ENCODE peak calls at places on chromosomes 12 and 14, in five cellular contexts. M, Z, F, U and D are unnamed samples.

GRCh38 chr14:50362791-50363733 is 33.6 kb downstream of the CDKL1 start:
- DNase-seq in M (no peak), Z (no peak), F (no peak), U (peak), D (no peak)

GRCh38 chr12:104213952-104214351 is 1.6 kb upstream of the TXNRD1 start:
- DNase-seq in M (peak), Z (no peak), F (no peak), U (no peak), D (no peak)

GRCh38 chr14:20469890-20470858 is 968 bp downstream of the PNP start:
- DNase-seq in M (peak), Z (peak), F (no peak), U (peak), D (peak)

GRCh38 chr14:93732524-93732923 is 55.8 kb downstream of the PRIMA1 start:
- DNase-seq in M (no peak), Z (no peak), F (no peak), U (no peak), D (no peak)

GRCh38 chr14:44833376-44833775 is 128.4 kb downstream of the KLHL28 start:
- DNase-seq in M (peak), Z (no peak), F (no peak), U (no peak), D (no peak)

GRCh38 chr14:47040490-47040889 is 388.9 kb upstream of the RPL10L start:
- DNase-seq in M (peak), Z (no peak), F (no peak), U (no peak), D (no peak)

GRCh38 chr12:88924162-88924561 is 343.9 kb upstream of the KITLG start:
- DNase-seq in M (peak), Z (no peak), F (no peak), U (no peak), D (no peak)

GRCh38 chr14:63949696-63950095 is 96.9 kb downstream of the SYNE2 start:
- DNase-seq in M (no peak), Z (no peak), F (no peak), U (no peak), D (no peak)

GRCh38 chr12:58067610-58068387 is 126.4 kb downstream of the ATP23 start:
- DNase-seq in M (peak), Z (no peak), F (no peak), U (no peak), D (no peak)

GRCh38 chr14:94001501-94002396 is 4.6 kb downstream of the CCDC197 start:
- DNase-seq in M (peak), Z (no peak), F (no peak), U (peak), D (no peak)

GRCh38 chr12:15856097-15856982 is 25.8 kb upstream of the STRAP start:
- DNase-seq in M (peak), Z (no peak), F (no peak), U (peak), D (no peak)

GRCh38 chr12:1779783-1780182 is 40.6 kb upstream of the LRTM2 start:
- DNase-seq in M (no peak), Z (no peak), F (no peak), U (no peak), D (no peak)

GRCh38 chr12:100553851-100554404 is 19.6 kb upstream of the GAS2L3 start:
- DNase-seq in M (no peak), Z (no peak), F (no peak), U (no peak), D (no peak)

GRCh38 chr12:88577537-88577936 is 2.7 kb downstream of the KITLG start:
- DNase-seq in M (peak), Z (no peak), F (no peak), U (no peak), D (no peak)

GRCh38 chr12:131222271-131223139 is 268.8 kb downstream of the ADGRD1 start:
- DNase-seq in M (no peak), Z (peak), F (no peak), U (no peak), D (no peak)

GRCh38 chr14:65229431-65230286 is 127.3 kb upstream of the MAX start:
- DNase-seq in M (no peak), Z (no peak), F (no peak), U (peak), D (no peak)

GRCh38 chr12:102769323-102769916 is 147.6 kb downstream of the PAH start:
- DNase-seq in M (peak), Z (no peak), F (no peak), U (peak), D (no peak)

GRCh38 chr12:40969796-40970195 is 218.3 kb upstream of the PDZRN4 start:
- DNase-seq in M (no peak), Z (no peak), F (no peak), U (no peak), D (no peak)

GRCh38 chr12:6752931-6753771 is at the start of gene MLF2:
- DNase-seq in M (peak), Z (peak), F (peak), U (peak), D (peak)

GRCh38 chr14:81187832-81188522 is 32.8 kb downstream of the GTF2A1 start:
- DNase-seq in M (no peak), Z (no peak), F (no peak), U (no peak), D (no peak)

GRCh38 chr12:53892760-53893159 is 45.9 kb upstream of the HOXC13 start:
- DNase-seq in M (no peak), Z (no peak), F (no peak), U (no peak), D (no peak)

GRCh38 chr12:52867636-52868035 is 18.8 kb upstream of the KRT78 start:
- DNase-seq in M (no peak), Z (peak), F (no peak), U (peak), D (no peak)

GRCh38 chr14:103736546-103737431 is 21.2 kb downstream of the ZFYVE21 start:
- DNase-seq in M (no peak), Z (peak), F (no peak), U (no peak), D (no peak)

GRCh38 chr14:103442288-103442687 is 57.1 kb downstream of the MARK3 start:
- DNase-seq in M (no peak), Z (no peak), F (no peak), U (no peak), D (no peak)

GRCh38 chr14:77213657-77214016 is 32.0 kb downstream of the TMEM63C start:
- DNase-seq in M (no peak), Z (no peak), F (no peak), U (no peak), D (no peak)

GRCh38 chr12:101806280-101806679 is 24.5 kb downstream of the GNPTAB start:
- DNase-seq in M (no peak), Z (no peak), F (no peak), U (no peak), D (no peak)

GRCh38 chr14:73502017-73502619 is 11.4 kb downstream of the RIOX1 start:
- DNase-seq in M (no peak), Z (no peak), F (no peak), U (no peak), D (no peak)

GRCh38 chr12:48185181-48185919 is 1.9 kb downstream of the CCDC184 start:
- DNase-seq in M (no peak), Z (no peak), F (no peak), U (no peak), D (no peak)

GRCh38 chr12:6821271-6821673 is 349 bp upstream of the GPR162 start:
- DNase-seq in M (no peak), Z (peak), F (no peak), U (no peak), D (no peak)

GRCh38 chr12:1552171-1552570 is 42.2 kb downstream of the FBXL14 start:
- DNase-seq in M (peak), Z (no peak), F (no peak), U (no peak), D (no peak)

GRCh38 chr12:13952096-13952495 is 29.3 kb downstream of the GRIN2B start:
- DNase-seq in M (no peak), Z (no peak), F (no peak), U (no peak), D (no peak)

GRCh38 chr12:13234045-13234641 is 37.6 kb downstream of the EMP1 start:
- DNase-seq in M (peak), Z (no peak), F (no peak), U (peak), D (no peak)

GRCh38 chr12:91178139-91178561 is 4.5 kb downstream of the DCN start:
- DNase-seq in M (peak), Z (no peak), F (no peak), U (no peak), D (no peak)

GRCh38 chr14:100865682-100866591 is 37.6 kb downstream of the RTL1 start:
- DNase-seq in M (no peak), Z (peak), F (no peak), U (no peak), D (no peak)

GRCh38 chr14:35534884-35535793 is 1.2 kb downstream of the INSM2 start:
- DNase-seq in M (peak), Z (peak), F (no peak), U (peak), D (no peak)

GRCh38 chr14:85517113-85517688 is 12.7 kb upstream of the FLRT2 start:
- DNase-seq in M (no peak), Z (no peak), F (no peak), U (no peak), D (no peak)

GRCh38 chr12:52598966-52599365 is 2.3 kb downstream of the KRT72 start:
- DNase-seq in M (no peak), Z (no peak), F (no peak), U (no peak), D (peak)

GRCh38 chr12:98238513-98238912 is 276.9 kb upstream of the TMPO start:
- DNase-seq in M (peak), Z (no peak), F (no peak), U (no peak), D (no peak)

GRCh38 chr12:96247567-96247962 is 53.4 kb downstream of the ELK3 start:
- DNase-seq in M (peak), Z (no peak), F (no peak), U (no peak), D (no peak)

GRCh38 chr14:101496779-101497420 is 64.4 kb upstream of the DIO3 start:
- DNase-seq in M (no peak), Z (no peak), F (no peak), U (no peak), D (peak)

GRCh38 chr12:82688619-82689018 is 1.9 kb downstream of the TMTC2 start:
- DNase-seq in M (no peak), Z (no peak), F (no peak), U (no peak), D (no peak)
- H3K4me3 ChIP-seq in M (peak), Z (peak), F (peak), U (no peak), D (peak)

GRCh38 chr14:71321556-71322315 is 414.5 kb downstream of the PCNX1 start:
- DNase-seq in M (peak), Z (no peak), F (no peak), U (no peak), D (no peak)

GRCh38 chr14:71322660-71323250 is 415.5 kb downstream of the PCNX1 start:
- DNase-seq in M (peak), Z (no peak), F (no peak), U (no peak), D (no peak)

GRCh38 chr14:71320107-71320733 is 413.0 kb downstream of the PCNX1 start:
- DNase-seq in M (peak), Z (peak), F (peak), U (peak), D (peak)

GRCh38 chr14:71319646-71320045 is 412.4 kb downstream of the PCNX1 start:
- DNase-seq in M (peak), Z (no peak), F (no peak), U (no peak), D (no peak)

DNA sequence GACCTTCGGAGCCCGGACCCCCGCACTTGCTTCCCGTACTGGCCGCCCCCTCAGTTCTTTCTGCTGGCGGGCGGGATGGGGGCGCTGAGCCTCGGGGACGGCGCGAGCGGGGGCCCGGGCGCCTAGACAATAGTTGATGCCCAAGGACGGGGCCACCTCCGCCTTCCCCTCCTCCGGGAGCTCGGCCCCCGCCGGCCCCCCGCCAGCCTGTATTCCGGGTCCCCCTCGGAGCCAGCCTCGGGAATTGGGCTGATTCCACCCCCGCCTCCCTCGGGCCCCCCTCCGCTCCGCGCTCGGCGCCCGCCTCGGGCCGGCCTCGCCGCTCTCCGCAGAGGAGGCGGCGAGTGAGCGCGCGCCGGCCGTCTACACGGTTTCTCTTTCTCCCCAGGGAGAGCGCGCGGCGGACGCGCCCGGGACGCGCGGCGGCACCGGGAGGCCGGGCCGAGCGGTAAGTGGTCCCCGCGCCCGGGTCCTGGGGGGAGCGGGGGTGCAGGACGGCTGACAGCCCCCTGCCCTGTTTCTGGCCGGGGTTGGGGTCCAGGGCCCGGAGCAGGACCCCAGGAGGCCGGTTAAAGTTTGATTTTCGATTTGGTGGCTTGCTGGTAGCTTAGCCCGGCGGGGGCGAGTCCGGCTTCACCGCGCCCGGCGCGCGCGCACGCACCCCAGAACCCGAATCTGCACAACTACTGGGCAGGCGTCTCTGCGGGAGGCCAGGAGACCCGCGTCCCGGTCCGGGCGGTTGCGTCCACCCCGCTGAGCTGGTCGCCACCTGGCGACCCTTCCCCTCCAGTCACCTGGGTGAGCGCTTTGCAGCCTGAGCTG is 413.7 kb downstream of the PCNX1 start:
- DNase-seq in M (peak), Z (peak), F (no peak), U (peak), D (peak)
- TF ChIP-seq CTCF in M (no peak), Z (no peak), F (no peak), U (no peak), D (no peak)

GRCh38 chr14:104879983-104880565 is 15.0 kb downstream of the CEP170B start:
- DNase-seq in M (no peak), Z (peak), F (no peak), U (no peak), D (no peak)
- H3K27ac ChIP-seq in M (no peak), Z (no peak), F (no peak), U (no peak), D (no peak)

GRCh38 chr12:107558816-107559382 is 126.7 kb upstream of the PWP1 start:
- DNase-seq in M (no peak), Z (no peak), F (no peak), U (no peak), D (no peak)
- H3K4me3 ChIP-seq in M (no peak), Z (no peak), F (no peak), U (no peak), D (no peak)

GRCh38 chr12:108689314-108690190 is 41.8 kb downstream of the CORO1C start:
- DNase-seq in M (no peak), Z (no peak), F (no peak), U (peak), D (no peak)
- TF ChIP-seq CTCF in M (no peak), Z (no peak), F (no peak), U (no peak), D (no peak)

DNA sequence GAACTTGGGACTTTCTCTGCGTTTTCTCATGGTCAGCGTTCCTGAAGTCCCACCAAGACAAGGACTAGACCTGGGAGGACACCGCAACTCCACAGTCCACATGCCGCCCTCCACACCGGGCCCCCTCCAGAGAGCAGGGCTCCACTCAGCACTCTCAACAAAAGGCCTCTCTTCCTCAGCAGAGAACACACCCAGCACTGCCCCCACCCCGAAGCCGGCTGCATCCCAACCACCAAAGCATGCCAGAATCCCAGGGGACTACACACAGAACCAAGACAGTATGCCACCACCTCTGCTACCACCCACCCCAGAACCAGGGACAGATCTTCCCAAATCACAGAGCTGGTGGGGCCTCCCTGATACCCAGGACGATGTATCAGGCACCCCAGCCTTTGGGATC is 88.3 kb downstream of the BCL11B start:
- DNase-seq in M (no peak), Z (peak), F (no peak), U (no peak), D (no peak)
- H3K27ac ChIP-seq in M (no peak), Z (no peak), F (no peak), U (peak), D (no peak)

GRCh38 chr12:116302200-116303075 is 24.9 kb upstream of the MED13L start:
- DNase-seq in M (no peak), Z (no peak), F (no peak), U (no peak), D (no peak)

GRCh38 chr12:116299064-116299463 is 21.6 kb upstream of the MED13L start:
- DNase-seq in M (peak), Z (no peak), F (no peak), U (no peak), D (no peak)

GRCh38 chr12:116297224-116297834 is 19.8 kb upstream of the MED13L start:
- DNase-seq in M (no peak), Z (no peak), F (no peak), U (no peak), D (no peak)

GRCh38 chr12:116298578-116298977 is 21.1 kb upstream of the MED13L start:
- DNase-seq in M (no peak), Z (no peak), F (no peak), U (no peak), D (no peak)

DNA sequence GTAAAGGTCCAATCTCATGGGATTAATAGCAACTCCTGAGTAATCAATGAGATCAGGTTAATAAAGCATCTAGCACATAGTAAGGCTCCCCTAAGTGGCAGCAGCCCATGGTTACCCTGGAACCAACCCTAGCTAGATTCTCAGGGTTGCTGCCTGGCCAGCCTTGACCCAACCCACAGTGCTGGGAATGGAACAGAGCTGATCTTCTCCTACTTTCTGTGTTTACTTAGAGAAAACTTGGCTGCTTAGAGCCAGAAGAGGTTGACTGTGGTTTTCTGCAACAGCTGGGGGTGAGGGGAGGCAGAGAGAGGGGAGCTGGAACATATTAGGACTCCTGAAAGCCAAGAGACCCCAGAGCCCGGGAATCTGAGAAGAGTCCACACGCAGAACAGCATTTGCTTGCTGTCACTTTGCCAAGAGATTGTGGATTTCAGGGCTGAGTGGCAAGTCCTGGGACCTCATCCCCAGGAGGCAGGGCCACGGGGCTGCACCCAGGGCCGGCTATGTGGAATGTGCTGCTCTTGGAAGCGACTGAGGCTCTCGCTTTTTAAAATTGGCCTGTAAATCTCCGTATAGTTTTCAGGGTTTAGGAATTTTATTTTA is 22.2 kb upstream of the MED13L start:
- DNase-seq in M (no peak), Z (peak), F (no peak), U (no peak), D (no peak)
- H3K4me3 ChIP-seq in M (no peak), Z (no peak), F (no peak), U (no peak), D (no peak)

DNA sequence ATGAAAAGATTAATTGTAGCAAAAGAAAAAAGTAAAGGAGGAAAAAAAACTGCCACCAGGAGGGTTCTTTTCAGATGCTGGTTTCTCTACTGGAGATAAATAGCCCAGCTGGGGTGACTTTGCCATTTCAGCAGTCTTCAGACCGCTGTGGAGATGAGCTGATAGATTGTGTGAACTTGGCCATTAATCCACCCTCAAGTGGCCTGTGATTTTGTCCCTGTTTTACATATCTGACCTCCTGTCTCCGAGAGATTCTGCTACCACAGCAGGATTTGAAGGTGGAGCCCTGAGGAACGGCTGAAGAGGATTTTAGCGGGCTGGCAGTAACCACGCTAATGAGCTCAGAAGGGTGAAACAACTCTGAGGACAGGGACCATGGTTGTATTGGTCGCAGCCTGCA is 72.7 kb downstream of the WSCD2 start:
- DNase-seq in M (no peak), Z (no peak), F (no peak), U (no peak), D (no peak)
- TF ChIP-seq CTCF in M (no peak), Z (no peak), F (no peak), U (no peak), D (no peak)